ENCODE peak calls at places on chromosomes 3 and 15, in nine cellular contexts. One of them, this sample, is unnamed.
A peak's percentile ranks its signal among the peaks of the same experiment; 100 is the strongest.

GRCh38 chr15:81184188-81184587 is 12.5 kb upstream of the IL16 start:
- DNase-seq in CD8-positive, alpha-beta T cell: peak; percentile 20
- DNase-seq in endodermal cell: no peak
- DNase-seq in CD8-positive, alpha-beta memory T cell: no peak
- DNase-seq in heart right ventricle: no peak
- DNase-seq in adrenal gland: no peak
- DNase-seq in colonic mucosa: no peak
- DNase-seq in fibroblast of lung: peak; percentile 47
- DNase-seq in neural progenitor cell: no peak
- DNase-seq in this sample: no peak

GRCh38 chr3:9915252-9916141 is 1.4 kb upstream of the IL17RC start:
- DNase-seq in CD8-positive, alpha-beta memory T cell: no peak
- DNase-seq in CD8-positive, alpha-beta T cell: peak; percentile 36
- DNase-seq in fibroblast of lung: peak; percentile 59
- DNase-seq in endodermal cell: peak; percentile 88
- DNase-seq in colonic mucosa: peak; percentile 74
- DNase-seq in neural progenitor cell: peak; percentile 78
- DNase-seq in adrenal gland: peak; percentile 83
- DNase-seq in heart right ventricle: peak; percentile 77
- DNase-seq in this sample: peak; percentile 77

GRCh38 chr15:33547876-33548275 is 237.1 kb downstream of the RYR3 start:
- DNase-seq in heart right ventricle: no peak
- DNase-seq in CD8-positive, alpha-beta memory T cell: no peak
- DNase-seq in colonic mucosa: no peak
- DNase-seq in neural progenitor cell: peak; percentile 79
- DNase-seq in endodermal cell: peak; percentile 95
- DNase-seq in adrenal gland: peak; percentile 24
- DNase-seq in CD8-positive, alpha-beta T cell: no peak
- DNase-seq in fibroblast of lung: peak; percentile 45
- DNase-seq in this sample: no peak

GRCh38 chr15:61558172-61559146 is 329.4 kb upstream of the RORA start:
- DNase-seq in CD8-positive, alpha-beta T cell: no peak
- DNase-seq in adrenal gland: no peak
- DNase-seq in fibroblast of lung: no peak
- DNase-seq in heart right ventricle: no peak
- DNase-seq in neural progenitor cell: no peak
- DNase-seq in endodermal cell: no peak
- DNase-seq in CD8-positive, alpha-beta memory T cell: no peak
- DNase-seq in colonic mucosa: no peak
- DNase-seq in this sample: no peak

GRCh38 chr3:40179016-40179415 is 130.5 kb upstream of the EIF1B start:
- DNase-seq in endodermal cell: peak; percentile 94
- DNase-seq in colonic mucosa: peak; percentile 79
- DNase-seq in neural progenitor cell: peak; percentile 79
- DNase-seq in CD8-positive, alpha-beta memory T cell: peak; percentile 19
- DNase-seq in fibroblast of lung: peak; percentile 66
- DNase-seq in heart right ventricle: peak; percentile 62
- DNase-seq in adrenal gland: peak; percentile 75
- DNase-seq in CD8-positive, alpha-beta T cell: peak; percentile 43
- DNase-seq in this sample: peak; percentile 78

GRCh38 chr15:43086551-43086950 is 19.3 kb downstream of the UBR1 start:
- DNase-seq in endodermal cell: no peak
- DNase-seq in CD8-positive, alpha-beta memory T cell: no peak
- DNase-seq in heart right ventricle: no peak
- DNase-seq in neural progenitor cell: no peak
- DNase-seq in CD8-positive, alpha-beta T cell: no peak
- DNase-seq in colonic mucosa: no peak
- DNase-seq in adrenal gland: no peak
- DNase-seq in fibroblast of lung: peak; percentile 12
- DNase-seq in this sample: no peak

GRCh38 chr15:77327168-77327567 is 92.7 kb downstream of the PEAK1 start:
- DNase-seq in CD8-positive, alpha-beta memory T cell: no peak
- DNase-seq in colonic mucosa: no peak
- DNase-seq in endodermal cell: no peak
- DNase-seq in adrenal gland: no peak
- DNase-seq in neural progenitor cell: no peak
- DNase-seq in heart right ventricle: no peak
- DNase-seq in CD8-positive, alpha-beta T cell: no peak
- DNase-seq in fibroblast of lung: peak; percentile 21
- DNase-seq in this sample: no peak

GRCh38 chr15:80514071-80514780 is 110.0 kb downstream of the ARNT2 start:
- DNase-seq in heart right ventricle: no peak
- DNase-seq in CD8-positive, alpha-beta memory T cell: no peak
- DNase-seq in neural progenitor cell: no peak
- DNase-seq in adrenal gland: no peak
- DNase-seq in colonic mucosa: no peak
- DNase-seq in CD8-positive, alpha-beta T cell: no peak
- DNase-seq in fibroblast of lung: peak; percentile 40
- DNase-seq in endodermal cell: no peak
- DNase-seq in this sample: no peak

GRCh38 chr3:130820976-130821375 is 72.9 kb upstream of the ATP2C1 start:
- DNase-seq in colonic mucosa: no peak
- DNase-seq in neural progenitor cell: no peak
- DNase-seq in CD8-positive, alpha-beta T cell: no peak
- DNase-seq in heart right ventricle: no peak
- DNase-seq in endodermal cell: no peak
- DNase-seq in fibroblast of lung: peak; percentile 50
- DNase-seq in CD8-positive, alpha-beta memory T cell: no peak
- DNase-seq in adrenal gland: peak; percentile 76
- DNase-seq in this sample: no peak

GRCh38 chr3:49674491-49674983 is 386 bp downstream of the APEH start:
- DNase-seq in heart right ventricle: no peak
- DNase-seq in CD8-positive, alpha-beta T cell: no peak
- DNase-seq in CD8-positive, alpha-beta memory T cell: no peak
- DNase-seq in neural progenitor cell: no peak
- DNase-seq in colonic mucosa: peak; percentile 35
- DNase-seq in adrenal gland: no peak
- DNase-seq in fibroblast of lung: no peak
- DNase-seq in endodermal cell: no peak
- DNase-seq in this sample: peak; percentile 38

GRCh38 chr3:172084871-172085556 is 45.6 kb downstream of the FNDC3B start:
- DNase-seq in heart right ventricle: no peak
- DNase-seq in fibroblast of lung: no peak
- DNase-seq in CD8-positive, alpha-beta T cell: no peak
- DNase-seq in neural progenitor cell: no peak
- DNase-seq in CD8-positive, alpha-beta memory T cell: no peak
- DNase-seq in colonic mucosa: no peak
- DNase-seq in adrenal gland: no peak
- DNase-seq in endodermal cell: no peak
- DNase-seq in this sample: no peak

GRCh38 chr3:121228971-121229370 is 316.8 kb downstream of the POLQ start:
- DNase-seq in neural progenitor cell: no peak
- DNase-seq in endodermal cell: no peak
- DNase-seq in adrenal gland: no peak
- DNase-seq in CD8-positive, alpha-beta T cell: no peak
- DNase-seq in fibroblast of lung: no peak
- DNase-seq in CD8-positive, alpha-beta memory T cell: no peak
- DNase-seq in colonic mucosa: no peak
- DNase-seq in heart right ventricle: no peak
- DNase-seq in this sample: no peak

GRCh38 chr15:68501616-68502015 is 69.7 kb upstream of the ITGA11 start:
- DNase-seq in colonic mucosa: no peak
- DNase-seq in fibroblast of lung: no peak
- DNase-seq in neural progenitor cell: no peak
- DNase-seq in CD8-positive, alpha-beta memory T cell: no peak
- DNase-seq in endodermal cell: no peak
- DNase-seq in CD8-positive, alpha-beta T cell: no peak
- DNase-seq in adrenal gland: no peak
- DNase-seq in heart right ventricle: no peak
- DNase-seq in this sample: no peak

GRCh38 chr3:111885578-111885977 is 26.5 kb downstream of the PHLDB2 start:
- DNase-seq in neural progenitor cell: no peak
- DNase-seq in fibroblast of lung: no peak
- DNase-seq in endodermal cell: no peak
- DNase-seq in CD8-positive, alpha-beta memory T cell: no peak
- DNase-seq in adrenal gland: no peak
- DNase-seq in heart right ventricle: no peak
- DNase-seq in colonic mucosa: no peak
- DNase-seq in CD8-positive, alpha-beta T cell: no peak
- DNase-seq in this sample: no peak

GRCh38 chr3:157063926-157064325 is 96.0 kb downstream of the CCNL1 start:
- DNase-seq in adrenal gland: no peak
- DNase-seq in CD8-positive, alpha-beta memory T cell: no peak
- DNase-seq in CD8-positive, alpha-beta T cell: no peak
- DNase-seq in fibroblast of lung: peak; percentile 22
- DNase-seq in endodermal cell: no peak
- DNase-seq in colonic mucosa: no peak
- DNase-seq in neural progenitor cell: no peak
- DNase-seq in heart right ventricle: no peak
- DNase-seq in this sample: no peak

GRCh38 chr3:150738688-150739087 is 24.3 kb downstream of the SIAH2 start:
- DNase-seq in colonic mucosa: no peak
- DNase-seq in CD8-positive, alpha-beta memory T cell: no peak
- DNase-seq in endodermal cell: no peak
- DNase-seq in fibroblast of lung: no peak
- DNase-seq in heart right ventricle: no peak
- DNase-seq in neural progenitor cell: no peak
- DNase-seq in adrenal gland: no peak
- DNase-seq in CD8-positive, alpha-beta T cell: no peak
- DNase-seq in this sample: no peak

GRCh38 chr15:48644498-48644826 is 1.0 kb downstream of the FBN1 start:
- DNase-seq in adrenal gland: peak; percentile 38
- DNase-seq in CD8-positive, alpha-beta T cell: no peak
- DNase-seq in heart right ventricle: peak; percentile 53
- DNase-seq in endodermal cell: no peak
- DNase-seq in fibroblast of lung: peak; percentile 56
- DNase-seq in colonic mucosa: no peak
- DNase-seq in neural progenitor cell: no peak
- DNase-seq in CD8-positive, alpha-beta memory T cell: no peak
- DNase-seq in this sample: no peak

GRCh38 chr15:80977627-80978036 is 12.0 kb downstream of the MESD start:
- DNase-seq in CD8-positive, alpha-beta memory T cell: no peak
- DNase-seq in CD8-positive, alpha-beta T cell: peak; percentile 34
- DNase-seq in heart right ventricle: peak; percentile 57
- DNase-seq in endodermal cell: peak; percentile 93
- DNase-seq in fibroblast of lung: peak; percentile 61
- DNase-seq in neural progenitor cell: peak; percentile 82
- DNase-seq in adrenal gland: peak; percentile 58
- DNase-seq in colonic mucosa: peak; percentile 78
- DNase-seq in this sample: peak; percentile 78

DNA sequence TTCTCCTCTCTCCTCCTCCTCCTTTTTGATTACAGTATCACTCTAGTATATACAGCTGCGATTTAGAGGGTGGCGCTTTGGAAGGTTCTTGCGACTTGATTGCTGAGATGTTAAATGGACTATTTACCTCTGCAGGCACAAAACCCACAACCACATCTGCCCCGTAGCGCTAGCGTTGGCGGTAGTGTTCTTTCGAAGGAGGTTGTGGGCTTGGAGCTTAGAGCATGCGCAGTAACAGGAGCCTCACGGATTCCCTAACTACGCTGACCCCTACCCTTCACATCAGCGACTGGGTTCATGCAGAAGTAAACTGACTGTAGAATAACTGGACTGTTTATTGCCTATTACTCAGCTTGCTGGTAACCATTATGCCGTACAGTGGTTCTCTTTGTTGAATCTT is 58.0 kb downstream of the CGGBP1 start:
- DNase-seq in endodermal cell: peak; percentile 83
- DNase-seq in colonic mucosa: no peak
- DNase-seq in CD8-positive, alpha-beta memory T cell: no peak
- DNase-seq in fibroblast of lung: peak; percentile 34
- DNase-seq in CD8-positive, alpha-beta T cell: no peak
- DNase-seq in adrenal gland: no peak
- DNase-seq in heart right ventricle: peak; percentile 12
- DNase-seq in neural progenitor cell: peak; percentile 66
- DNase-seq in this sample: peak; percentile 11
- H3K4me3 ChIP-seq in endodermal cell: no peak overlapping the region
- H3K4me3 ChIP-seq in colonic mucosa: no peak overlapping the region
- H3K4me3 ChIP-seq in CD8-positive, alpha-beta memory T cell: peak overlapping the region; percentile 4
- H3K4me3 ChIP-seq in fibroblast of lung: peak overlapping the region; percentile 19
- H3K4me3 ChIP-seq in CD8-positive, alpha-beta T cell: no peak overlapping the region
- H3K4me3 ChIP-seq in adrenal gland: no peak overlapping the region
- H3K4me3 ChIP-seq in heart right ventricle: peak overlapping the region; percentile 37
- H3K4me3 ChIP-seq in neural progenitor cell: no peak overlapping the region
- H3K4me3 ChIP-seq in this sample: peak overlapping the region; percentile 0

GRCh38 chr15:41340189-41340695 is 7.6 kb downstream of the NUSAP1 start:
- DNase-seq in fibroblast of lung: no peak
- DNase-seq in CD8-positive, alpha-beta memory T cell: no peak
- DNase-seq in adrenal gland: no peak
- DNase-seq in CD8-positive, alpha-beta T cell: no peak
- DNase-seq in endodermal cell: no peak
- DNase-seq in heart right ventricle: no peak
- DNase-seq in neural progenitor cell: no peak
- DNase-seq in colonic mucosa: no peak
- DNase-seq in this sample: no peak

GRCh38 chr15:41337047-41337446 is 4.4 kb downstream of the NUSAP1 start:
- DNase-seq in colonic mucosa: no peak
- DNase-seq in CD8-positive, alpha-beta T cell: no peak
- DNase-seq in adrenal gland: no peak
- DNase-seq in neural progenitor cell: no peak
- DNase-seq in fibroblast of lung: no peak
- DNase-seq in endodermal cell: no peak
- DNase-seq in CD8-positive, alpha-beta memory T cell: no peak
- DNase-seq in heart right ventricle: no peak
- DNase-seq in this sample: no peak

GRCh38 chr15:41334293-41335120 is 1.8 kb downstream of the NUSAP1 start:
- DNase-seq in neural progenitor cell: peak; percentile 4
- DNase-seq in heart right ventricle: no peak
- DNase-seq in adrenal gland: no peak
- DNase-seq in CD8-positive, alpha-beta T cell: no peak
- DNase-seq in CD8-positive, alpha-beta memory T cell: no peak
- DNase-seq in fibroblast of lung: no peak
- DNase-seq in endodermal cell: no peak
- DNase-seq in colonic mucosa: no peak
- DNase-seq in this sample: no peak

GRCh38 chr15:41336549-41336948 is 3.9 kb downstream of the NUSAP1 start:
- DNase-seq in heart right ventricle: no peak
- DNase-seq in fibroblast of lung: no peak
- DNase-seq in endodermal cell: no peak
- DNase-seq in adrenal gland: no peak
- DNase-seq in neural progenitor cell: no peak
- DNase-seq in CD8-positive, alpha-beta memory T cell: no peak
- DNase-seq in CD8-positive, alpha-beta T cell: no peak
- DNase-seq in colonic mucosa: no peak
- DNase-seq in this sample: no peak

GRCh38 chr15:41337631-41338522 is 5.2 kb downstream of the NUSAP1 start:
- DNase-seq in adrenal gland: peak; percentile 38
- DNase-seq in heart right ventricle: no peak
- DNase-seq in neural progenitor cell: no peak
- DNase-seq in CD8-positive, alpha-beta T cell: no peak
- DNase-seq in CD8-positive, alpha-beta memory T cell: no peak
- DNase-seq in colonic mucosa: no peak
- DNase-seq in endodermal cell: no peak
- DNase-seq in fibroblast of lung: no peak
- DNase-seq in this sample: no peak
- H3K27ac ChIP-seq in adrenal gland: peak overlapping the region; percentile 1
- H3K27ac ChIP-seq in heart right ventricle: no peak overlapping the region
- H3K27ac ChIP-seq in neural progenitor cell: no peak overlapping the region
- H3K27ac ChIP-seq in CD8-positive, alpha-beta T cell: no peak overlapping the region
- H3K27ac ChIP-seq in CD8-positive, alpha-beta memory T cell: no peak overlapping the region
- H3K27ac ChIP-seq in colonic mucosa: no peak overlapping the region
- H3K27ac ChIP-seq in endodermal cell: no peak overlapping the region
- H3K27ac ChIP-seq in fibroblast of lung: peak overlapping the region; percentile 7
- H3K27ac ChIP-seq in this sample: no peak overlapping the region

GRCh38 chr3:100097919-100098896 is 16.1 kb downstream of the FILIP1L start:
- DNase-seq in endodermal cell: no peak
- DNase-seq in CD8-positive, alpha-beta memory T cell: no peak
- DNase-seq in fibroblast of lung: no peak
- DNase-seq in heart right ventricle: no peak
- DNase-seq in adrenal gland: peak; percentile 53
- DNase-seq in CD8-positive, alpha-beta T cell: no peak
- DNase-seq in neural progenitor cell: no peak
- DNase-seq in colonic mucosa: no peak
- DNase-seq in this sample: no peak
- H3K4me3 ChIP-seq in endodermal cell: no peak overlapping the region
- H3K4me3 ChIP-seq in CD8-positive, alpha-beta memory T cell: no peak overlapping the region
- H3K4me3 ChIP-seq in fibroblast of lung: no peak overlapping the region
- H3K4me3 ChIP-seq in heart right ventricle: no peak overlapping the region
- H3K4me3 ChIP-seq in adrenal gland: no peak overlapping the region
- H3K4me3 ChIP-seq in CD8-positive, alpha-beta T cell: no peak overlapping the region
- H3K4me3 ChIP-seq in neural progenitor cell: no peak overlapping the region
- H3K4me3 ChIP-seq in colonic mucosa: no peak overlapping the region
- H3K4me3 ChIP-seq in this sample: no peak overlapping the region

GRCh38 chr15:36901012-36901411 is 199.3 kb downstream of the MEIS2 start:
- DNase-seq in fibroblast of lung: no peak
- DNase-seq in colonic mucosa: no peak
- DNase-seq in CD8-positive, alpha-beta T cell: no peak
- DNase-seq in heart right ventricle: no peak
- DNase-seq in endodermal cell: no peak
- DNase-seq in neural progenitor cell: no peak
- DNase-seq in CD8-positive, alpha-beta memory T cell: no peak
- DNase-seq in adrenal gland: no peak
- DNase-seq in this sample: no peak
- H3K27ac ChIP-seq in fibroblast of lung: no peak overlapping the region
- H3K27ac ChIP-seq in colonic mucosa: no peak overlapping the region
- H3K27ac ChIP-seq in CD8-positive, alpha-beta T cell: no peak overlapping the region
- H3K27ac ChIP-seq in heart right ventricle: no peak overlapping the region
- H3K27ac ChIP-seq in endodermal cell: no peak overlapping the region
- H3K27ac ChIP-seq in neural progenitor cell: no peak overlapping the region
- H3K27ac ChIP-seq in CD8-positive, alpha-beta memory T cell: no peak overlapping the region
- H3K27ac ChIP-seq in adrenal gland: no peak overlapping the region
- H3K27ac ChIP-seq in this sample: no peak overlapping the region